ENCODE peak calls at places on chromosomes 4 and X, in six cellular contexts. R, W, T, G, B and A are unnamed samples.

GRCh38 chr4:140637836-140638235 is 69.1 kb upstream of the UCP1 start:
- DNase-seq in T (peak; percentile 17), W (no peak), B (peak; percentile 20), G (no peak), R (no peak), A (no peak)

GRCh38 chr4:122652379-122652778 is 31.5 kb upstream of the IL21 start:
- DNase-seq in T (peak; percentile 36), W (no peak), R (no peak), B (peak; percentile 5), G (no peak), A (no peak)

GRCh38 chrX:14899607-14900006 is 26.4 kb downstream of the MOSPD2 start:
- DNase-seq in T (no peak), B (no peak), R (no peak), G (no peak), W (no peak), A (no peak)

GRCh38 chr4:26727849-26728248 is 132.8 kb upstream of the STIM2 start:
- DNase-seq in G (no peak), B (no peak), R (no peak), T (no peak), W (no peak), A (no peak)

GRCh38 chrX:11180571-11180970 is 69.4 kb downstream of the HCCS start:
- DNase-seq in B (no peak), T (no peak), R (no peak), W (no peak), G (no peak), A (no peak)

GRCh38 chr4:38865445-38865844 is 2.2 kb upstream of the FAM114A1 start:
- DNase-seq in G (no peak), R (peak; percentile 68), B (no peak), W (no peak), T (no peak), A (no peak)

GRCh38 chr4:121784401-121784800 is 16.7 kb upstream of the EXOSC9 start:
- DNase-seq in T (no peak), W (no peak), R (no peak), G (no peak), B (no peak), A (no peak)

GRCh38 chr4:101696276-101697010 is 94.1 kb upstream of the BANK1 start:
- DNase-seq in B (no peak), G (no peak), W (no peak), T (no peak), R (no peak), A (no peak)

GRCh38 chr4:48483006-48483776 is at the start of gene SLC10A4:
- DNase-seq in G (no peak), B (no peak), R (no peak), W (no peak), T (no peak), A (no peak)

GRCh38 chrX:153638436-153639176 is 8.4 kb upstream of the DUSP9 start:
- DNase-seq in R (no peak), W (no peak), T (no peak), G (no peak), B (no peak), A (no peak)

GRCh38 chr4:82357640-82358039 is 16.2 kb downstream of the HNRNPD start:
- DNase-seq in T (no peak), B (no peak), G (no peak), W (no peak), R (no peak), A (no peak)

GRCh38 chrX:45083314-45083713 is 117.4 kb downstream of the DIPK2B start:
- DNase-seq in G (no peak), W (no peak), T (no peak), R (no peak), B (no peak), A (no peak)

GRCh38 chr4:171644430-171645057 is 168.7 kb upstream of the GALNTL6 start:
- DNase-seq in R (no peak), G (no peak), W (no peak), B (no peak), T (no peak), A (no peak)

GRCh38 chr4:94540476-94540875 is 88.7 kb downstream of the PDLIM5 start:
- DNase-seq in T (no peak), R (no peak), G (no peak), B (no peak), W (no peak), A (no peak)

DNA sequence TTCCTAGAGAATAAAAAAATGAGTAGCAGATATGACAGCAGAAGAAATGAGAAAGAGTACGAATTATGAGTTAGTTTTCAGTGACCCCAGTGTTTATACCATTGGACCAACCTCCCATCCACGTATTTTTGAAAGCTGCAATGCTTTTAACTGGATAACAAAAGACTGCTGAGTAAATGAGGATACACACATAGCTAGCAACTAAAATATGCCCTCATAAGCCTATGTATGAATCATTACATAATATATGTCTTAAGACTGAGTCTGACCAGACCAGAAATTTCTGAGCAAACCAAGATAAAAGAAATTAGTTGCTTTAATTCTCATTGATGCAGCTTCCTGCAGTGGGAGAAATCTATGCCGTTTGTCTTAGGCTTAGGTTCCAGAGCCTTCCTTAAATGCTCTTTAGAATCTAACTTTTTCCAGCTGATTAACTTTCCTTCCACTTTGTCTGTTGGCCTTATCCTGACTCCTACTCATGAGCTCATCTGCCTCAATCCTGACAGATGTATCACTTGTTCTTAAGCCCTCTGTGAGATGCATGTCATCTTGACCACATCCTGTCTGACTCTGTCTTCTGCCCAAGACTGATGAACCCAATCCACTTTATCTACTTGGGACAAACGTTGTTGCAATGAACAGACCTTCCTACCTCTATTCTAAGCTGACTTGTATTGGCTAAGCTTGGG is 301.5 kb upstream of the AADAT start:
- DNase-seq in R (no peak), G (no peak), T (no peak), B (no peak), W (no peak), A (no peak)
- H3K27ac ChIP-seq in R (no peak overlapping the region), G (no peak overlapping the region), T (no peak overlapping the region), B (no peak overlapping the region), W (no peak overlapping the region), A (no peak overlapping the region)

DNA sequence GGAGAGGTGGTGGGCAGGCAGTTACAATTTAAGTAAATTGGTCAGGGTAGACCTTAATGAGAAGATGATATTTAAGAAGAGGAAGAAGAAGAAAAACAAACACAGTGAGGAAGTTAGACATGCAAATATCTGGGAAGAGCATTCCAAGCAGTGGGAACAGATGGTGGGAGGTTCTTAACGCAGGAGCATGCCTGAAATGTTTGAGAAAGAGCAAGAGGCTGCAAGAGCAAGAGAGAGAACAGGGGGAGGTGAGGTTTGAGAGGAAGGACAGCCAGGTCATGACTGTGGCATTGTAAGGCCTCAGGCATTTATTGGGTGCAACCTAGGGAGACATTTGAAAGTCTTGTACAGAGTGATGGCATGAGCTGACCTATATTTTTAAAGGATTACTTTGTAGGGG is 136.0 kb downstream of the UGT8 start:
- DNase-seq in R (no peak), W (no peak), B (no peak), G (no peak), T (no peak), A (no peak)
- H3K27me3 ChIP-seq in R (no peaks in the 10 kb centered on the region), W (no peaks in the 10 kb centered on the region), B (no peaks in the 10 kb centered on the region), G (no peaks in the 10 kb centered on the region), T (no peaks in the 10 kb centered on the region), A (no peaks in the 10 kb centered on the region)

DNA sequence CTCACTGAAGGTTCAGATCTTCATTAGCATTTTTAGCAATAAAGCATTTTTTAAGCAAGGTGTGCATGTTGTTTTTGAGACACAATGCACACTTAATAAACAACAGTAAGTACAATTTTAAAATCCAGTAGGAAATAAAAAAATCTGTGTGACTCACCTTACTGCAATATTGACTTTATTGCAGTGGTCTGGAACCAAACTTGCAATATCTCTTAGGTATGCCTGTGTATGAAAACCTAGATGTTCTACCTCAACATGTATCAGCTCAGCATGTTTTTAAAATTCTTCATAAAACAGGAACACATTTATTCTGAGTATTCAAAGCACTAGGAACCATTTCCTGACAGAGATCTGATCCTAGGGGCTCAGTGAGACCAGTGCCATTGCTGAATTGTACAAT is 26.7 kb downstream of the NR0B1 start:
- DNase-seq in G (no peak), B (no peak), T (no peak), R (no peak), W (no peak), A (no peak)
- H3K27ac ChIP-seq in G (no peak overlapping the region), B (no peak overlapping the region), T (no peak overlapping the region), R (no peak overlapping the region), W (no peak overlapping the region), A (no peak overlapping the region)

GRCh38 chrX:100341111-100341510 is 69.0 kb downstream of the PCDH19 start:
- DNase-seq in B (no peak), W (no peak), G (no peak), R (no peak), T (no peak), A (no peak)
- H3K27me3 ChIP-seq in B (no peaks in the 10 kb centered on the region), W (no peaks in the 10 kb centered on the region), G (no peaks in the 10 kb centered on the region), R (no peaks in the 10 kb centered on the region), T (no peaks in the 10 kb centered on the region), A (no peaks in the 10 kb centered on the region)

GRCh38 chr4:7959066-7959465 is 19.4 kb upstream of the AFAP1 start:
- DNase-seq in T (no peak), B (no peak), R (no peak), G (no peak), W (no peak), A (no peak)

GRCh38 chr4:7962609-7963508 is 23.2 kb upstream of the AFAP1 start:
- DNase-seq in B (no peak), G (no peak), W (no peak), R (no peak), T (no peak), A (no peak)

GRCh38 chr4:7963691-7964090 is 24.0 kb upstream of the AFAP1 start:
- DNase-seq in T (no peak), R (no peak), B (no peak), G (no peak), W (no peak), A (no peak)

GRCh38 chr4:7960017-7960789 is 20.5 kb upstream of the AFAP1 start:
- DNase-seq in W (no peak), T (no peak), B (no peak), R (no peak), G (no peak), A (no peak)

DNA sequence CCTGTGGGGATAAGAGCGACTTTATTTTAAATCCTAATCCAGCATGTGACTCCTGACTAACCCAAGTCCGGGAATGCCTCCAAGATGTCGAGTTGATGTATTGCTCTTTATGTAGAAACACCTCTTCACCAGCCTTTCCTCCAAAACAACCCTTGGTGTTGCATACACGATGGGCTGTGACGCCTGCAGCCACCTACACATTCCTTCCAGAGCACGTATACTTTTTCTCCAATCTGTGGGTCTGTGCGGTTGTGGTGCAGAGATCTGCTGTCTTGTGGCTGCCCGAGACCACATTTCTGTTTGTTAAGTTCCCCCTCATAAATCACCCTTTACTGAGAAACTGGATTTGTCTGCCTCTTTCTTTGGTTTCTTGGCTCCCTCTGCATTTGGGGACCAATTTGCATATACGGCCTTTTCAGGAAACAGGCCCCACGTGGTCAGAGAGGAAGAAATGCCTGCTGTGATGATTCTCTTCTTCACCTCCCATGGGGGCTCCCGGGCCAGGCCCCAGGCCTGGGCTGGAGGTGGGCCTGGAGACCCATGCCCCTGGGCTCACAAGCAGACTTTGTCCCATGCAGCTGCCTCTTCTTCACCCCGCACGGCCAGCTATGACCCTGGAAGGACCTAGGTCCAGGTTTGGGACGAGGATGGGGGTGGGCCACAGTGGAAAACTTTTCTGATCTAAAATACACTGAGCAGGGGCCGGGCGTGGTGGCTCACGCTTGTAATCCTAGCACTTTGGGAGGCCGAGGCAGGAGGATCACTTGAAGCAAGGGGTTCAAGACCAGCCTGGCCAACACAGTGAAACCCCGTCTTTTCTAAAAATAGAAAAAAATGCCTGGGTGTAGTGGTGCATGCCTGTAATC is 21.4 kb upstream of the AFAP1 start:
- DNase-seq in B (no peak), G (peak; percentile 65), T (no peak), R (no peak), W (peak; percentile 96), A (no peak)
- H3K27ac ChIP-seq in B (no peak overlapping the region), G (peak overlapping the region; percentile 62), T (no peak overlapping the region), R (no peak overlapping the region), W (peak overlapping the region; percentile 85), A (peak overlapping the region; percentile 85)

GRCh38 chrX:114221445-114221844 is 362.4 kb upstream of the HTR2C start:
- DNase-seq in B (no peak), G (no peak), T (no peak), W (no peak), R (no peak), A (no peak)
- H3K27me3 ChIP-seq in B (no peaks in the 10 kb centered on the region), G (no peaks in the 10 kb centered on the region), T (no peaks in the 10 kb centered on the region), W (peaks cover 4% of the 10 kb centered on the region), R (no peaks in the 10 kb centered on the region), A (no peaks in the 10 kb centered on the region)